ENCODE peak calls at places on chromosomes 2 and 18, in four cellular contexts. T, N, M and X are unnamed samples.

GRCh38 chr2:169818241-169818640 is 6.5 kb downstream of the METTL5 start:
- DNase-seq in T (no peak), N (no peak), M (no peak), X (no peak)

GRCh38 chr18:58996131-58996632 is 131.5 kb downstream of the ZNF532 start:
- DNase-seq in T (no peak), N (peak; percentile 60), M (no peak), X (peak; percentile 91)

GRCh38 chr2:62038980-62039771 is 133.7 kb downstream of the COMMD1 start:
- DNase-seq in T (no peak), N (no peak), M (no peak), X (peak; percentile 55)

GRCh38 chr18:30622104-30622503 is 420.4 kb downstream of the DSC3 start:
- DNase-seq in T (no peak), N (no peak), M (no peak), X (no peak)

GRCh38 chr2:180761224-180761623 is 219.2 kb upstream of the UBE2E3 start:
- DNase-seq in T (peak; percentile 89), N (peak; percentile 50), M (no peak), X (peak; percentile 65)

GRCh38 chr2:174972924-174973323 is 32.3 kb downstream of the CHN1 start:
- DNase-seq in T (no peak), N (peak; percentile 45), M (no peak), X (peak; percentile 83)

GRCh38 chr2:237361194-237361986 is 52.6 kb downstream of the COL6A3 start:
- DNase-seq in T (no peak), N (no peak), M (no peak), X (peak; percentile 71)

GRCh38 chr2:46800218-46800617 is 115.4 kb downstream of the MCFD2 start:
- DNase-seq in T (no peak), N (no peak), M (no peak), X (peak; percentile 62)

GRCh38 chr2:228367356-228367755 is 185.9 kb upstream of the SPHKAP start:
- DNase-seq in T (no peak), N (no peak), M (no peak), X (no peak)

GRCh38 chr18:22912835-22913234 is 20.3 kb upstream of the RBBP8 start:
- DNase-seq in T (no peak), N (no peak), M (no peak), X (peak; percentile 19)

GRCh38 chr2:43460611-43461396 is 135.0 kb downstream of the THADA start:
- DNase-seq in T (peak; percentile 63), N (no peak), M (no peak), X (no peak)

GRCh38 chr18:33040213-33040612 is 267.4 kb upstream of the KLHL14 start:
- DNase-seq in T (no peak), N (no peak), M (no peak), X (no peak)

GRCh38 chr2:156436477-156437085 is 402 bp downstream of the GPD2 start:
- DNase-seq in T (no peak), N (peak; percentile 21), M (no peak), X (peak; percentile 32)

GRCh38 chr2:152548111-152548875 is 169.0 kb downstream of the PRPF40A start:
- DNase-seq in T (no peak), N (no peak), M (no peak), X (peak; percentile 35)

GRCh38 chr18:39173022-39173421 is 1607.4 kb upstream of the CELF4 start:
- DNase-seq in T (peak; percentile 45), N (no peak), M (no peak), X (no peak)

GRCh38 chr2:200708951-200709350 is 102.8 kb upstream of the BZW1 start:
- DNase-seq in T (no peak), N (no peak), M (no peak), X (no peak)

GRCh38 chr2:86274265-86274917 is 63.0 kb downstream of the REEP1 start:
- DNase-seq in T (no peak), N (peak; percentile 53), M (no peak), X (peak; percentile 84)

GRCh38 chr2:78304678-78305077 is 720.8 kb upstream of the REG3G start:
- DNase-seq in T (peak; percentile 9), N (no peak), M (no peak), X (no peak)

GRCh38 chr2:151927501-151928221 is 99.4 kb upstream of the ARL5A start:
- DNase-seq in T (no peak), N (no peak), M (no peak), X (no peak)

GRCh38 chr18:33212363-33212762 is 228.2 kb downstream of the CCDC178 start:
- DNase-seq in T (no peak), N (no peak), M (no peak), X (no peak)

GRCh38 chr2:63849381-63850203 is 7.9 kb downstream of the UGP2 start:
- DNase-seq in T (no peak), N (no peak), M (no peak), X (no peak)

GRCh38 chr18:76620326-76620813 is 125.3 kb upstream of the ZNF516 start:
- DNase-seq in T (no peak), N (no peak), M (no peak), X (peak; percentile 77)

GRCh38 chr2:11008773-11009172 is 97.0 kb downstream of the KCNF1 start:
- DNase-seq in T (no peak), N (no peak), M (no peak), X (no peak)

GRCh38 chr2:28654286-28654980 is 97.2 kb upstream of the PPP1CB start:
- DNase-seq in T (no peak), N (no peak), M (no peak), X (no peak)

GRCh38 chr2:237693281-237694039 is 66.1 kb downstream of the LRRFIP1 start:
- DNase-seq in T (peak; percentile 64), N (peak; percentile 69), M (no peak), X (peak; percentile 69)

GRCh38 chr2:182416191-182416590 is 10.6 kb downstream of the PDE1A start:
- DNase-seq in T (no peak), N (no peak), M (no peak), X (no peak)

GRCh38 chr18:78973357-78974083 is 6.1 kb upstream of the SALL3 start:
- DNase-seq in T (no peak), N (no peak), M (no peak), X (no peak)

GRCh38 chr2:72415256-72415655 is 267.6 kb upstream of the CYP26B1 start:
- DNase-seq in T (no peak), N (no peak), M (no peak), X (peak; percentile 62)

GRCh38 chr2:61470122-61470951 is 550 bp downstream of the USP34 start:
- DNase-seq in T (peak; percentile 75), N (peak; percentile 90), M (peak; percentile 90), X (no peak)

GRCh38 chr2:29314816-29315571 is 199.8 kb downstream of the CLIP4 start:
- DNase-seq in T (no peak), N (no peak), M (no peak), X (no peak)

GRCh38 chr2:241760301-241760771 is 16.3 kb upstream of the GAL3ST2 start:
- DNase-seq in T (no peak), N (no peak), M (no peak), X (no peak)

GRCh38 chr2:10400568-10400977 is 47.6 kb downstream of the ODC1 start:
- DNase-seq in T (no peak), N (no peak), M (no peak), X (no peak)

GRCh38 chr2:27878825-27879224 is 11.4 kb downstream of the RBKS start:
- DNase-seq in T (no peak), N (no peak), M (no peak), X (no peak)

GRCh38 chr18:43525149-43525548 is 247.9 kb upstream of the SYT4 start:
- DNase-seq in T (no peak), N (no peak), M (no peak), X (no peak)

DNA sequence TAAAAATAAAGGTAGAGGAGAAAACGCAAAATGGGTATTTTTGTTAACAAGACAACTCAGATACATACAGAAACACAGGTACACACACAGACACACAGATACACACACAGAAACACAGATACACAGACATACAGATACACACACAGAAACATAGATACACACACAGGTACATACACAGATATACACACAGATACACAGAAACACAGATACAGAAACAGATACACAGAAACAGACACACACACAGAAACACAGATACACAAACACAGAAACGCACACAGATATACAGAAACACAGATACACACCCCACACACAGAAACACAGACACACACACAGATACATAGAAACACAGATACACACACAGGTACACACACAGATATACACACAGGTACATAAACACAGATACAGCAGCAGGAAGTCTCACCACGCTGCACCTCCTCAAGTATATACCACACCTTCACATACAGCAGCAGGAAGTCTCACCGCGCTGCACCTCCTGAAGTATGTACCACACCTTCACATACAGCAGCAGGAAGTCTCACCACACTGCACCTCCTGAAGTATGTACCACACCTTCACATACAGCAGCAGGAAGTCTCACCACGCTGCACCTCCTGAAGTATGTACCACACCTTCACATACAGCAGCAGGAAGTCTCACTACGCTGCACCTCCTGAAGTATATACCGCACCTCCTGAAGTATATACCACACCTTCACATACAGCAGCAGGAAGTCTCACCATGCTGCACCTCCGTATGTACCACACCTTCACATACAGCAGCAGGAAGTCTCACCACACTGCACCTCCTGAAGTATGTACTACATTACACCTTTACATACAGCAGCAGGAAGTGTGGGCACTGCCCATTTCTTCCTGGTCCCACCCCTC is 250.5 kb downstream of the HDAC4 start:
- DNase-seq in T (no peak), N (no peak), M (no peak), X (no peak)
- TF ChIP-seq MAZ in T (no peak), N (no peak), M (no peak), X (no peak)

DNA sequence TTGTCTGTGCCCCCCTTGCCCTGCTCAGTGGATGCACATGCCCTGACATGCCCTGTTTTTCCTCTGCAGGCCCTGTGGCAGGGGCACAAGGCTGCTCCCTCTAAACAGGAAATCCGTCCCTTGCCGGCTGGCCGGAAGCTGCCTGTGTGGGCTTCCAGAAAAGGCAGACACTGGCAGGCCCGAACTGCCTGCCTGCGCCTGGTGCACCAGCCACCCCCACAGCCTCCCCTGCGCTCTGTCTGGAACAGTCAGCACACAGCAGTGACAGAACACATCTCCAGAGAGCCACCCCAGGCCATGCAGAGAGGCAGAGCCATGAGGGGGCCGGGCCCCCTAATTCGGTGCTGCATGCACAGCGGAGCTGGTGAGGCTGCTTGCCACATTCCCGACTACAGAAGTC is 33.5 kb downstream of the LOXHD1 start:
- DNase-seq in T (no peak), N (no peak), M (no peak), X (no peak)
- TF ChIP-seq MAZ in T (no peak), N (no peak), M (no peak), X (no peak)

GRCh38 chr2:128797937-128798336 is 479.3 kb upstream of the HS6ST1 start:
- DNase-seq in T (no peak), N (no peak), M (no peak), X (no peak)
- TF ChIP-seq MAZ in T (no peak), N (no peak), M (no peak), X (no peak)

GRCh38 chr18:63234839-63235238 is 84.7 kb downstream of the BCL2 start:
- DNase-seq in T (no peak), N (no peak), M (no peak), X (no peak)

GRCh38 chr18:63236417-63236816 is 83.2 kb downstream of the BCL2 start:
- DNase-seq in T (no peak), N (no peak), M (no peak), X (no peak)

GRCh38 chr18:63232826-63233225 is 86.7 kb downstream of the BCL2 start:
- DNase-seq in T (no peak), N (no peak), M (no peak), X (no peak)

GRCh38 chr18:63234432-63234831 is 85.1 kb downstream of the BCL2 start:
- DNase-seq in T (no peak), N (no peak), M (no peak), X (no peak)

DNA sequence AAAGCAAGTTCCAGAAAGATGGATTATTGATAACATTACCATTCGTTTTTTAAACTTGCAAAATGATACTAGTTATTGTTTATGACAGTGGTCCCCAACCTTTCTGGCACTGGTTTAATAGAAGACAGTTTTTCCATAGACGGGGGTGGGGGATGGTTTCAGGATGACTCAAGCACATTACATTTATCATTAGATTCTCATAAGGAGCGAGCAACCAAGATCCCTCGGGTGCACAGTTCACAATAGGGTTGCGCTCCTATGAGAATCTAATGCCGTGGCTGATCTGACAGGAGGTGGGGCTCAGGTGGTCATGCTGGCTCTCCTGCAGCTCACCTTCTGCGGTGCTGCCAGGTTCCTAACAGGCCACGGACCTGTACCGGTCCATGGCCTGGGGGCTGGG is 86.2 kb downstream of the BCL2 start:
- DNase-seq in T (no peak), N (no peak), M (no peak), X (no peak)
- TF ChIP-seq MAZ in T (no peak), N (no peak), M (no peak), X (no peak)